ENCODE peak calls at places on chromosomes 16 and 17, in ten cellular contexts. L is ovary; Q is PC-3; T is CD8-positive, alpha-beta T cell; A is neural progenitor cell; R is stomach; N is heart right ventricle; B is left lung; M is kidney; G is GM23248. Z is an unnamed sample. For H3K4me1, the result is how much of the 10 kb centered on the place peaks cover.

GRCh38 chr17:38918916-38919315 is 6.5 kb upstream of the LASP1NB start:
- DNase-seq in L (no peak), Q (no peak), T (no peak), A (no peak), R (no peak), N (no peak), B (no peak), M (no peak), G (no peak), Z (no peak)

GRCh38 chr16:46729326-46729995 is 18.7 kb downstream of the MYLK3 start:
- DNase-seq in L (no peak), Q (no peak), T (no peak), A (no peak), R (no peak), N (no peak), B (no peak), M (peak), G (no peak), Z (no peak)

GRCh38 chr17:51059781-51060180 is 60.9 kb downstream of the SPAG9 start:
- DNase-seq in L (no peak), Q (peak), T (no peak), A (no peak), R (no peak), N (no peak), B (no peak), M (no peak), G (peak), Z (no peak)

GRCh38 chr17:7579001-7579838 is at the start of gene CD68:
- DNase-seq in L (peak), Q (peak), T (peak), A (no peak), R (peak), N (peak), B (peak), M (peak), G (peak), Z (peak)

GRCh38 chr17:35947156-35947585 is 3.7 kb upstream of the LYZL6 start:
- DNase-seq in L (peak), Q (peak), T (peak), A (peak), R (peak), N (peak), B (peak), M (no peak), G (peak), Z (peak)

GRCh38 chr16:24721830-24722238 is 7.6 kb upstream of the TNRC6A start:
- DNase-seq in L (no peak), Q (peak), T (no peak), A (no peak), R (no peak), N (no peak), B (no peak), M (no peak), G (peak), Z (peak)

GRCh38 chr17:78016852-78017251 is 58.3 kb downstream of the TNRC6C start:
- DNase-seq in L (no peak), Q (no peak), T (no peak), A (no peak), R (no peak), N (no peak), B (no peak), M (no peak), G (no peak), Z (no peak)

GRCh38 chr16:626787-627457 is 3.9 kb upstream of the WFIKKN1 start:
- DNase-seq in L (peak), Q (peak), T (no peak), A (no peak), R (no peak), N (no peak), B (peak), M (no peak), G (peak), Z (peak)

GRCh38 chr16:14529010-14529669 is 100.9 kb downstream of the PARN start:
- DNase-seq in L (peak), Q (peak), T (peak), A (peak), R (peak), N (peak), B (peak), M (peak), G (peak), Z (no peak)

GRCh38 chr17:48127371-48128051 is 19.9 kb downstream of the SNX11 start:
- DNase-seq in L (no peak), Q (peak), T (no peak), A (no peak), R (no peak), N (no peak), B (no peak), M (peak), G (peak), Z (no peak)

GRCh38 chr16:78957328-78958100 is 643.0 kb downstream of the MAF start:
- DNase-seq in L (peak), Q (no peak), T (no peak), A (peak), R (no peak), N (no peak), B (no peak), M (no peak), G (no peak), Z (peak)

GRCh38 chr17:79850571-79851460 is 11.6 kb upstream of the CBX4 start:
- DNase-seq in L (no peak), Q (peak), T (no peak), A (no peak), R (no peak), N (no peak), B (no peak), M (no peak), G (peak), Z (no peak)

GRCh38 chr16:81431554-81432353 is 12.9 kb upstream of the CMIP start:
- DNase-seq in L (no peak), Q (peak), T (no peak), A (peak), R (no peak), N (no peak), B (peak), M (peak), G (peak), Z (no peak)

GRCh38 chr17:33267279-33267790 is 25.8 kb downstream of the ASIC2 start:
- DNase-seq in L (no peak), Q (peak), T (no peak), A (no peak), R (no peak), N (no peak), B (no peak), M (no peak), G (peak), Z (no peak)

GRCh38 chr17:56635640-56636039 is 42.1 kb downstream of the NOG start:
- DNase-seq in L (no peak), Q (peak), T (no peak), A (no peak), R (no peak), N (no peak), B (no peak), M (no peak), G (peak), Z (no peak)

GRCh38 chr17:2484876-2485275 is 26.8 kb downstream of the METTL16 start:
- DNase-seq in L (no peak), Q (no peak), T (no peak), A (peak), R (no peak), N (no peak), B (no peak), M (no peak), G (no peak), Z (no peak)

GRCh38 chr17:2483084-2483483 is 28.6 kb downstream of the METTL16 start:
- DNase-seq in L (no peak), Q (no peak), T (no peak), A (no peak), R (no peak), N (no peak), B (no peak), M (no peak), G (no peak), Z (no peak)

GRCh38 chr17:2482218-2482617 is 29.5 kb downstream of the METTL16 start:
- DNase-seq in L (no peak), Q (no peak), T (no peak), A (no peak), R (no peak), N (no peak), B (no peak), M (no peak), G (no peak), Z (peak)

GRCh38 chr17:2478446-2478845 is 33.2 kb downstream of the METTL16 start:
- DNase-seq in L (no peak), Q (no peak), T (no peak), A (no peak), R (no peak), N (no peak), B (no peak), M (no peak), G (no peak), Z (no peak)

DNA sequence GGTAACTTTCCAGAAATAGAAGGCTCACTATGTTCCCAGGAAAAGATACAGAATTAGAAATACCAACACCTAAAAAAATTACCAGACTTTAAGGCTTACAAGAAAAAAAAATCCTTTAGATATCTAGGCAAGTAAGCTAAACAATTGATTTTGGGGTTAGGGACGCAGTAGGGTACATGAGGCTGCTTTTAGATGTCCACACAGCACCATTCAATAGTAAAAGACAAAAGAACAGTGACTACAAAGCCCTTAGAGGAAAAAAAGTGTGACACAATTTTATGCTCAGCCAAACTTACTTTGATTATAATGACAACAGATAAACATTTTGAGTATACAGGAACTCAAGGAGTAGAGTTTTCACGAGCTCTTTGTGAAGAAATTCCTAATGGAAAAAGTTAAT is 29.9 kb downstream of the METTL16 start:
- DNase-seq in L (no peak), Q (no peak), T (no peak), A (peak), R (no peak), N (no peak), B (no peak), M (no peak), G (no peak), Z (no peak)
- H3K27ac ChIP-seq in L (no peak), Q (no peak), T (no peak), A (no peak), R (no peak), N (no peak), B (no peak), M (no peak), G (no peak), Z (peak)

GRCh38 chr17:42316755-42317154 is 28.5 kb downstream of the STAT5A start:
- DNase-seq in L (no peak), Q (no peak), T (no peak), A (no peak), R (no peak), N (no peak), B (no peak), M (no peak), G (no peak), Z (no peak)
- H3K4me1 ChIP-seq in L (under half), Q (under half), T (half or more), A (under half), R (under half), N (under half), B (under half), M (under half), G (under half), Z (half or more)

GRCh38 chr16:75565640-75566039 is 539 bp upstream of the GABARAPL2 start:
- DNase-seq in L (no peak), Q (peak), T (no peak), A (no peak), R (no peak), N (no peak), B (no peak), M (no peak), G (no peak), Z (no peak)

GRCh38 chr16:75567911-75568310 is 1.7 kb downstream of the GABARAPL2 start:
- DNase-seq in L (no peak), Q (no peak), T (no peak), A (no peak), R (no peak), N (no peak), B (no peak), M (no peak), G (no peak), Z (no peak)

GRCh38 chr16:75570351-75571104 is 4.3 kb downstream of the GABARAPL2 start:
- DNase-seq in L (no peak), Q (no peak), T (no peak), A (no peak), R (no peak), N (no peak), B (no peak), M (no peak), G (no peak), Z (no peak)

GRCh38 chr16:75566889-75567255 is 693 bp downstream of the GABARAPL2 start:
- DNase-seq in L (no peak), Q (no peak), T (no peak), A (peak), R (no peak), N (no peak), B (no peak), M (peak), G (peak), Z (peak)

GRCh38 chr16:75566040-75566888 is at the start of gene GABARAPL2:
- DNase-seq in L (peak), Q (peak), T (peak), A (peak), R (peak), N (peak), B (peak), M (peak), G (peak), Z (peak)
- H3K4me3 ChIP-seq in L (peak), Q (peak), T (peak), A (peak), R (peak), N (peak), B (peak), M (peak), G (peak), Z (peak)

GRCh38 chr17:75087558-75088453 is at the start of gene SLC16A5:
- DNase-seq in L (peak), Q (no peak), T (peak), A (peak), R (peak), N (peak), B (peak), M (peak), G (peak), Z (peak)
- H3K27ac ChIP-seq in L (peak), Q (no peak), T (peak), A (no peak), R (peak), N (peak), B (peak), M (peak), G (peak), Z (peak)

GRCh38 chr17:45312477-45313418 is 4.1 kb downstream of the MAP3K14 start:
- DNase-seq in L (no peak), Q (peak), T (no peak), A (no peak), R (no peak), N (no peak), B (no peak), M (no peak), G (peak), Z (no peak)
- H3K4me1 ChIP-seq in L (under half), Q (half or more), T (half or more), A (under half), R (half or more), N (half or more), B (half or more), M (half or more), G (half or more), Z (half or more)